ENCODE peak calls at places on chromosomes 12 and 14, in ten cellular contexts. J is adrenal gland, C is endothelial cell of umbilical vein, L is GM12891, F is ovary, V is A549, O is esophagus squamous epithelium, H is right lobe of liver, I is transverse colon, R is esophagus muscularis mucosa. B is an unnamed sample.

GRCh38 chr14:54188036-54188666 is 208.7 kb upstream of the CDKN3 start:
- DNase-seq in R (no peak), V (no peak), C (no peak), J (no peak), F (no peak), H (no peak), L (no peak), O (no peak), I (no peak), B (no peak)

GRCh38 chr14:92625213-92625612 is 111.6 kb downstream of the RIN3 start:
- DNase-seq in H (no peak), C (no peak), V (peak; percentile 65), L (no peak), R (no peak), J (no peak), O (no peak), F (no peak), I (no peak), B (no peak)

GRCh38 chr14:91509083-91509877 is 830 bp downstream of the PPP4R3A start:
- DNase-seq in R (no peak), I (peak; percentile 38), J (peak; percentile 60), L (peak; percentile 31), V (peak; percentile 25), F (peak; percentile 32), H (peak; percentile 59), O (no peak), C (peak; percentile 31), B (peak; percentile 81)

GRCh38 chr12:2890001-2890387 is 697 bp upstream of the TULP3 start:
- DNase-seq in C (no peak), J (no peak), V (no peak), R (no peak), O (no peak), I (no peak), H (no peak), F (no peak), L (no peak), B (no peak)

GRCh38 chr12:123367511-123367910 is 2.9 kb upstream of the SBNO1 start:
- DNase-seq in J (no peak), I (no peak), L (no peak), V (peak; percentile 36), R (no peak), F (no peak), O (no peak), C (no peak), H (no peak), B (no peak)

GRCh38 chr12:124812972-124813371 is 50.7 kb downstream of the SCARB1 start:
- DNase-seq in L (no peak), R (no peak), I (no peak), F (no peak), O (no peak), V (no peak), H (no peak), J (no peak), C (no peak), B (no peak)

GRCh38 chr12:28222959-28223662 is 32.9 kb downstream of the CCDC91 start:
- DNase-seq in V (no peak), I (no peak), R (no peak), O (no peak), C (no peak), H (no peak), J (no peak), F (no peak), L (no peak), B (no peak)

GRCh38 chr12:28710882-28711281 is 438.2 kb upstream of the FAR2 start:
- DNase-seq in J (no peak), V (no peak), H (no peak), C (no peak), O (no peak), I (no peak), R (no peak), L (no peak), F (no peak), B (no peak)

GRCh38 chr12:24360057-24360456 is 410.6 kb upstream of the SOX5 start:
- DNase-seq in F (no peak), I (no peak), H (no peak), C (no peak), V (no peak), L (no peak), O (no peak), J (no peak), R (no peak), B (no peak)

GRCh38 chr12:23084236-23084995 is 459.4 kb downstream of the ETNK1 start:
- DNase-seq in R (no peak), L (no peak), C (peak; percentile 94), O (no peak), I (no peak), J (no peak), V (peak; percentile 59), F (no peak), H (peak; percentile 14), B (peak; percentile 2)

GRCh38 chr12:57528831-57529555 is 6.4 kb downstream of the MBD6 start:
- DNase-seq in R (no peak), V (no peak), J (no peak), F (no peak), L (no peak), O (no peak), I (no peak), C (no peak), H (no peak), B (no peak)

GRCh38 chr12:112013601-112014402 is 576 bp downstream of the ERP29 start:
- DNase-seq in H (peak; percentile 71), L (no peak), F (peak; percentile 44), V (peak; percentile 89), O (no peak), C (peak; percentile 82), R (no peak), J (peak; percentile 72), I (peak; percentile 78), B (peak; percentile 86)

GRCh38 chr12:28242129-28242887 is 52.1 kb downstream of the CCDC91 start:
- DNase-seq in C (no peak), I (no peak), J (no peak), O (no peak), R (no peak), V (no peak), H (no peak), F (no peak), L (no peak), B (peak; percentile 86)

GRCh38 chr12:46825526-46826414 is at the start of gene SLC38A4:
- DNase-seq in L (no peak), I (peak; percentile 72), H (peak; percentile 76), O (no peak), C (peak; percentile 64), V (no peak), R (no peak), J (peak; percentile 36), F (no peak), B (no peak)

GRCh38 chr12:26341481-26341880 is 146.1 kb downstream of the SSPN start:
- DNase-seq in J (no peak), V (no peak), H (no peak), F (no peak), O (no peak), C (no peak), L (no peak), R (no peak), I (no peak), B (no peak)

GRCh38 chr12:26340649-26341048 is 145.3 kb downstream of the SSPN start:
- DNase-seq in F (no peak), I (peak; percentile 19), H (no peak), V (no peak), J (peak; percentile 35), L (no peak), C (no peak), O (no peak), R (no peak), B (no peak)

GRCh38 chr12:26346748-26347147 is 151.4 kb downstream of the SSPN start:
- DNase-seq in I (no peak), O (no peak), L (no peak), C (no peak), F (no peak), R (no peak), J (no peak), H (no peak), V (peak; percentile 12), B (no peak)

GRCh38 chr12:26347300-26347699 is 151.9 kb downstream of the SSPN start:
- DNase-seq in C (no peak), O (no peak), R (no peak), L (no peak), F (no peak), J (no peak), H (no peak), I (no peak), V (no peak), B (no peak)

GRCh38 chr12:26345471-26346003 is 150.2 kb downstream of the SSPN start:
- DNase-seq in L (no peak), F (no peak), V (no peak), J (no peak), H (no peak), R (no peak), C (no peak), I (no peak), O (no peak), B (no peak)
- TF ChIP-seq POLR2A in L (no peak), F (no peak), V (no peak), J (no peak), H (no peak), R (no peak), C (no peak), I (no peak), O (no peak), B (no peak)

GRCh38 chr14:96091149-96091693 is 52.1 kb downstream of the C14orf132 start:
- DNase-seq in V (no peak), J (no peak), I (no peak), L (no peak), H (no peak), R (no peak), C (no peak), O (no peak), F (no peak), B (no peak)
- TF ChIP-seq POLR2A in V (no peak), J (no peak), I (no peak), L (no peak), H (no peak), R (no peak), C (no peak), O (no peak), F (no peak), B (no peak)

GRCh38 chr14:23058654-23059504 is 1.6 kb upstream of the CDH24 start:
- DNase-seq in J (no peak), V (no peak), I (no peak), F (no peak), O (no peak), L (no peak), C (no peak), R (no peak), H (no peak), B (no peak)
- TF ChIP-seq POLR2A in J (no peak), V (no peak), I (no peak), F (no peak), O (no peak), L (no peak), C (no peak), R (no peak), H (no peak), B (no peak)

DNA sequence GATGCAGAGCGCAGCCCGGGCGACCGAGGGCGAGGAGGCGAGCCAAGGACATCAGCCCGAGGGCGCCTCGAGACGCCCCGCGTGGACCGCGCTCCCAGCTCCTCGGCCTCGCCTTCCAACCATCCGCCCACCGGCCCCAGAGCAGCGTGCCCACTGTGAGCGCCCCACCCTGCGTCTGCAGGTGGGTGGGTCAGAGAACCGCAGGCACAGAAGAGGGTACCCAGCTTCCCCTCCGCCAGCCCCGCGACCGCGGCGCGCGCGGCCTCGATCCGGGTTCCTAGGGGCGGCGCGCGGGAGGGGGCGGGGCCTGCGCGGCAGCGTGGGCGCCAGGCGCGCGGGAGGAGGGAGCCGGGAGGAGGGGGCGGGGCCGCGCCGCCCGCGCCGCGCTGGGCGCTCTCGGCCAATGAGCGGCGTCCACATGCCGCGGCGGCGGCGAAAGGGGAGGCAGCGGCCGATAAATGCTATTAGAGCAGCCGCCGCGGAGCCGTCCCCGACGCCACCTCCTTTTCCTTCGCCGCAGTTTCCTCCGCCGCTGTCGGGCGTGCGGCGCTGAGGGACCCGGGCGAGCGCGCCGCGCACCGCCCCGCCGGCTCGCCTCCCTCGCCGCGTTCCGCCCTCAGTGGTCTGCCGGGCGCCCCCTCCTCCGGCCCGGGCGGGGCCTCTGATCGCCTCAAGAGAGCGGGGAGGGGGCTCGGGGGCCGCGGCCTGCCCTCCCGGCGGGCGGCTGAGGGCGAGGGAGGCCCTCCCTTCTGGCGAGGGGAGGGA is at the start of gene ATP2A2:
- DNase-seq in O (peak; percentile 54), F (peak; percentile 88), R (peak; percentile 95), J (peak; percentile 91), H (peak; percentile 93), I (peak; percentile 92), V (peak; percentile 90), C (peak; percentile 86), L (peak; percentile 88), B (peak; percentile 90)
- TF ChIP-seq POLR2A in O (peak; percentile 98), F (peak; percentile 76), R (peak; percentile 64), J (peak; percentile 94), H (peak; percentile 99), I (peak; percentile 75), V (peak; percentile 88), C (peak; percentile 96), L (peak; percentile 79), B (peak; percentile 67)